ENCODE peak calls at places on chromosomes 11 and 22, in ten cellular contexts. One of them, this sample, is unnamed.

GRCh38 chr11:10453261-10453660 is 1.8 kb upstream of the AMPD3 start:
- DNase-seq in body of pancreas: no peak
- DNase-seq in lower leg skin: no peak
- DNase-seq in ovary: no peak
- DNase-seq in BJ: no peak
- DNase-seq in type B pancreatic cell: no peak
- DNase-seq in choroid plexus epithelial cell: no peak
- DNase-seq in spleen: no peak
- DNase-seq in progenitor cell of endocrine pancreas: no peak
- DNase-seq in transverse colon: no peak
- DNase-seq in this sample: no peak

GRCh38 chr11:85316967-85317366 is 310.2 kb downstream of the DLG2 start:
- DNase-seq in type B pancreatic cell: no peak
- DNase-seq in body of pancreas: peak
- DNase-seq in choroid plexus epithelial cell: no peak
- DNase-seq in BJ: no peak
- DNase-seq in lower leg skin: no peak
- DNase-seq in spleen: no peak
- DNase-seq in progenitor cell of endocrine pancreas: no peak
- DNase-seq in ovary: no peak
- DNase-seq in transverse colon: no peak
- DNase-seq in this sample: no peak

GRCh38 chr22:39543095-39543494 is 10.5 kb upstream of the RPS19BP1 start:
- DNase-seq in body of pancreas: no peak
- DNase-seq in lower leg skin: no peak
- DNase-seq in ovary: no peak
- DNase-seq in BJ: no peak
- DNase-seq in transverse colon: no peak
- DNase-seq in spleen: no peak
- DNase-seq in type B pancreatic cell: no peak
- DNase-seq in choroid plexus epithelial cell: peak
- DNase-seq in progenitor cell of endocrine pancreas: no peak
- DNase-seq in this sample: no peak

GRCh38 chr22:42848941-42849340 is 8.1 kb downstream of the ARFGAP3 start:
- DNase-seq in choroid plexus epithelial cell: no peak
- DNase-seq in type B pancreatic cell: no peak
- DNase-seq in ovary: no peak
- DNase-seq in spleen: no peak
- DNase-seq in transverse colon: no peak
- DNase-seq in progenitor cell of endocrine pancreas: no peak
- DNase-seq in body of pancreas: peak
- DNase-seq in BJ: no peak
- DNase-seq in lower leg skin: no peak
- DNase-seq in this sample: no peak

GRCh38 chr22:39522567-39523300 is 2.4 kb downstream of the ATF4 start:
- DNase-seq in progenitor cell of endocrine pancreas: no peak
- DNase-seq in ovary: no peak
- DNase-seq in type B pancreatic cell: no peak
- DNase-seq in body of pancreas: peak
- DNase-seq in lower leg skin: no peak
- DNase-seq in spleen: peak
- DNase-seq in choroid plexus epithelial cell: peak
- DNase-seq in BJ: no peak
- DNase-seq in transverse colon: peak
- DNase-seq in this sample: no peak

GRCh38 chr11:109130910-109131309 is 291.1 kb upstream of the C11orf87 start:
- DNase-seq in spleen: no peak
- DNase-seq in ovary: no peak
- DNase-seq in progenitor cell of endocrine pancreas: no peak
- DNase-seq in lower leg skin: no peak
- DNase-seq in type B pancreatic cell: no peak
- DNase-seq in choroid plexus epithelial cell: no peak
- DNase-seq in transverse colon: no peak
- DNase-seq in body of pancreas: no peak
- DNase-seq in BJ: no peak
- DNase-seq in this sample: no peak

GRCh38 chr22:23054531-23055257 is 15.6 kb upstream of the GNAZ start:
- DNase-seq in BJ: no peak
- DNase-seq in lower leg skin: no peak
- DNase-seq in progenitor cell of endocrine pancreas: no peak
- DNase-seq in choroid plexus epithelial cell: no peak
- DNase-seq in body of pancreas: no peak
- DNase-seq in spleen: peak
- DNase-seq in ovary: no peak
- DNase-seq in transverse colon: no peak
- DNase-seq in type B pancreatic cell: no peak
- DNase-seq in this sample: no peak

GRCh38 chr11:61832758-61833157 is 4.7 kb downstream of the FADS2 start:
- DNase-seq in spleen: peak
- DNase-seq in progenitor cell of endocrine pancreas: no peak
- DNase-seq in BJ: no peak
- DNase-seq in ovary: no peak
- DNase-seq in lower leg skin: no peak
- DNase-seq in choroid plexus epithelial cell: no peak
- DNase-seq in body of pancreas: no peak
- DNase-seq in type B pancreatic cell: no peak
- DNase-seq in transverse colon: no peak
- DNase-seq in this sample: no peak

GRCh38 chr22:29055192-29055830 is 6.3 kb downstream of the C22orf31 start:
- DNase-seq in choroid plexus epithelial cell: no peak
- DNase-seq in type B pancreatic cell: no peak
- DNase-seq in BJ: no peak
- DNase-seq in transverse colon: no peak
- DNase-seq in lower leg skin: no peak
- DNase-seq in body of pancreas: no peak
- DNase-seq in ovary: no peak
- DNase-seq in progenitor cell of endocrine pancreas: no peak
- DNase-seq in spleen: no peak
- DNase-seq in this sample: no peak

GRCh38 chr11:40602866-40603578 is 856.4 kb downstream of the LRRC4C start:
- DNase-seq in transverse colon: no peak
- DNase-seq in progenitor cell of endocrine pancreas: no peak
- DNase-seq in choroid plexus epithelial cell: no peak
- DNase-seq in body of pancreas: no peak
- DNase-seq in lower leg skin: no peak
- DNase-seq in BJ: no peak
- DNase-seq in type B pancreatic cell: no peak
- DNase-seq in ovary: no peak
- DNase-seq in spleen: no peak
- DNase-seq in this sample: no peak

GRCh38 chr22:50611341-50612060 is 10.9 kb downstream of the MAPK8IP2 start:
- DNase-seq in spleen: peak
- DNase-seq in ovary: no peak
- DNase-seq in type B pancreatic cell: no peak
- DNase-seq in progenitor cell of endocrine pancreas: no peak
- DNase-seq in lower leg skin: no peak
- DNase-seq in BJ: no peak
- DNase-seq in body of pancreas: no peak
- DNase-seq in transverse colon: no peak
- DNase-seq in choroid plexus epithelial cell: no peak
- DNase-seq in this sample: no peak

GRCh38 chr11:65425971-65426838 is 3.6 kb downstream of the NEAT1 start:
- DNase-seq in progenitor cell of endocrine pancreas: no peak
- DNase-seq in transverse colon: peak
- DNase-seq in ovary: no peak
- DNase-seq in BJ: no peak
- DNase-seq in type B pancreatic cell: no peak
- DNase-seq in choroid plexus epithelial cell: peak
- DNase-seq in lower leg skin: no peak
- DNase-seq in spleen: no peak
- DNase-seq in body of pancreas: no peak
- DNase-seq in this sample: no peak

GRCh38 chr11:15234796-15235195 is 120.1 kb downstream of the INSC start:
- DNase-seq in choroid plexus epithelial cell: no peak
- DNase-seq in lower leg skin: no peak
- DNase-seq in BJ: no peak
- DNase-seq in ovary: no peak
- DNase-seq in spleen: no peak
- DNase-seq in transverse colon: no peak
- DNase-seq in progenitor cell of endocrine pancreas: no peak
- DNase-seq in type B pancreatic cell: no peak
- DNase-seq in body of pancreas: no peak
- DNase-seq in this sample: no peak

GRCh38 chr11:106608677-106609076 is 409.6 kb downstream of the GUCY1A2 start:
- DNase-seq in body of pancreas: no peak
- DNase-seq in choroid plexus epithelial cell: peak
- DNase-seq in spleen: no peak
- DNase-seq in lower leg skin: no peak
- DNase-seq in transverse colon: no peak
- DNase-seq in type B pancreatic cell: no peak
- DNase-seq in BJ: no peak
- DNase-seq in progenitor cell of endocrine pancreas: no peak
- DNase-seq in ovary: no peak
- DNase-seq in this sample: no peak

GRCh38 chr11:69048718-69049489 is at the start of gene TPCN2:
- DNase-seq in body of pancreas: peak
- DNase-seq in BJ: peak
- DNase-seq in ovary: peak
- DNase-seq in lower leg skin: peak
- DNase-seq in transverse colon: peak
- DNase-seq in choroid plexus epithelial cell: peak
- DNase-seq in type B pancreatic cell: peak
- DNase-seq in spleen: peak
- DNase-seq in progenitor cell of endocrine pancreas: peak
- DNase-seq in this sample: peak
- TF ChIP-seq CTCF in body of pancreas: no peak
- TF ChIP-seq CTCF in BJ: no peak
- TF ChIP-seq CTCF in ovary: no peak
- TF ChIP-seq CTCF in lower leg skin: no peak
- TF ChIP-seq CTCF in transverse colon: no peak
- TF ChIP-seq CTCF in choroid plexus epithelial cell: no peak
- TF ChIP-seq CTCF in type B pancreatic cell: peak
- TF ChIP-seq CTCF in spleen: no peak
- TF ChIP-seq CTCF in progenitor cell of endocrine pancreas: no peak
- TF ChIP-seq CTCF in this sample: peak

GRCh38 chr22:33076368-33076767 is 18.2 kb upstream of the SYN3 start:
- DNase-seq in spleen: no peak
- DNase-seq in transverse colon: no peak
- DNase-seq in lower leg skin: no peak
- DNase-seq in ovary: no peak
- DNase-seq in BJ: no peak
- DNase-seq in body of pancreas: no peak
- DNase-seq in type B pancreatic cell: no peak
- DNase-seq in choroid plexus epithelial cell: peak
- DNase-seq in progenitor cell of endocrine pancreas: no peak
- DNase-seq in this sample: no peak
- TF ChIP-seq CTCF in spleen: no peak
- TF ChIP-seq CTCF in transverse colon: no peak
- TF ChIP-seq CTCF in lower leg skin: no peak
- TF ChIP-seq CTCF in ovary: no peak
- TF ChIP-seq CTCF in BJ: no peak
- TF ChIP-seq CTCF in body of pancreas: no peak
- TF ChIP-seq CTCF in type B pancreatic cell: no peak
- TF ChIP-seq CTCF in choroid plexus epithelial cell: no peak
- TF ChIP-seq CTCF in progenitor cell of endocrine pancreas: no peak
- TF ChIP-seq CTCF in this sample: no peak

DNA sequence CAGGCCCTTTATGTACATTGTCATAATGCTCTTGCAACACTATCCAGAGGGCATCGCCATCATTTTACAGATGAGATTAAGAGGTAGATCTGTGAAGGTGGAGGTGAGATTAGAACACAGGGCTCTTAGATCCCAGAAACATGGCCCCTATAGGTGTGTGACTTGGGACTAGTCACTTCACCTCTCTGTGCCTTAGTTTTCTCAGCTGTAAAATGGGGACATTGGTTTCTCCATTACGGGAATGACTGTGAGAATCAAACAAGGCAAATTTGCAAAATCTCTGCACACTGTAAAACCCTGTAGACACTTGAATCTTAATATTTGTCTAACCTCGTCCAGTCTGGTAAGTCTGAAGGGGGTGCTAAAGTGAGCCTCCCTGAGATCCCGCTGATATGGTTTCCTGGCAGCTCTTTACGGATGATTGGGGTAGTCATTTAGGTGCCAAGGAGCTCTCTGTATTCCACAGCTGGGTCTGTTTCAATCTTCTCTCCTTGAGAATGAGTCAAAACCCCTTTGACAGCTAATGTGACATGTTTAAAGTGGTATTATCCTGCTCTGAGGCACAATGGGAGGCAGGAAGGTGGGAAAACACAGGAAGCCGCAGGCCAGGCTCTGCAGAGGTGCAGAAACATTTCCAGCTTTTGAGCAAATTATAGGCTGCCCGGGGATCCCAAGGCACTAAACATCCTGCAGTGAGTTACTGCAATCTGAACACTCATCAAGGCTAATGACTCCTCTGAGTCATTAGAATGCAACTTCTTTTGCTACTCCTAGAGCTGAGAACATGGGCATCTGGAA is 140.8 kb downstream of the CCDC81 start:
- DNase-seq in BJ: peak
- DNase-seq in type B pancreatic cell: no peak
- DNase-seq in spleen: no peak
- DNase-seq in body of pancreas: peak
- DNase-seq in lower leg skin: no peak
- DNase-seq in transverse colon: no peak
- DNase-seq in choroid plexus epithelial cell: peak
- DNase-seq in ovary: no peak
- DNase-seq in progenitor cell of endocrine pancreas: no peak
- DNase-seq in this sample: no peak
- TF ChIP-seq CTCF in BJ: no peak
- TF ChIP-seq CTCF in type B pancreatic cell: no peak
- TF ChIP-seq CTCF in spleen: no peak
- TF ChIP-seq CTCF in body of pancreas: no peak
- TF ChIP-seq CTCF in lower leg skin: no peak
- TF ChIP-seq CTCF in transverse colon: no peak
- TF ChIP-seq CTCF in choroid plexus epithelial cell: peak
- TF ChIP-seq CTCF in ovary: no peak
- TF ChIP-seq CTCF in progenitor cell of endocrine pancreas: no peak
- TF ChIP-seq CTCF in this sample: no peak

GRCh38 chr11:114232400-114233070 is 63.7 kb upstream of the NNMT start:
- DNase-seq in spleen: no peak
- DNase-seq in body of pancreas: no peak
- DNase-seq in BJ: no peak
- DNase-seq in transverse colon: peak
- DNase-seq in ovary: no peak
- DNase-seq in lower leg skin: no peak
- DNase-seq in progenitor cell of endocrine pancreas: no peak
- DNase-seq in choroid plexus epithelial cell: no peak
- DNase-seq in type B pancreatic cell: no peak
- DNase-seq in this sample: no peak

GRCh38 chr11:114236829-114237228 is 59.4 kb upstream of the NNMT start:
- DNase-seq in spleen: no peak
- DNase-seq in transverse colon: no peak
- DNase-seq in BJ: no peak
- DNase-seq in choroid plexus epithelial cell: peak
- DNase-seq in progenitor cell of endocrine pancreas: no peak
- DNase-seq in body of pancreas: no peak
- DNase-seq in ovary: no peak
- DNase-seq in type B pancreatic cell: no peak
- DNase-seq in lower leg skin: no peak
- DNase-seq in this sample: no peak

GRCh38 chr11:114230031-114230430 is 66.2 kb upstream of the NNMT start:
- DNase-seq in progenitor cell of endocrine pancreas: no peak
- DNase-seq in spleen: no peak
- DNase-seq in type B pancreatic cell: no peak
- DNase-seq in transverse colon: no peak
- DNase-seq in body of pancreas: no peak
- DNase-seq in BJ: no peak
- DNase-seq in choroid plexus epithelial cell: no peak
- DNase-seq in lower leg skin: no peak
- DNase-seq in ovary: no peak
- DNase-seq in this sample: no peak

GRCh38 chr11:114237321-114238280 is 58.6 kb upstream of the NNMT start:
- DNase-seq in spleen: peak
- DNase-seq in type B pancreatic cell: no peak
- DNase-seq in body of pancreas: no peak
- DNase-seq in BJ: no peak
- DNase-seq in lower leg skin: no peak
- DNase-seq in choroid plexus epithelial cell: peak
- DNase-seq in ovary: no peak
- DNase-seq in progenitor cell of endocrine pancreas: no peak
- DNase-seq in transverse colon: no peak
- DNase-seq in this sample: no peak

GRCh38 chr11:114233755-114234154 is 62.4 kb upstream of the NNMT start:
- DNase-seq in transverse colon: no peak
- DNase-seq in BJ: no peak
- DNase-seq in body of pancreas: no peak
- DNase-seq in type B pancreatic cell: no peak
- DNase-seq in lower leg skin: no peak
- DNase-seq in progenitor cell of endocrine pancreas: no peak
- DNase-seq in choroid plexus epithelial cell: peak
- DNase-seq in ovary: no peak
- DNase-seq in spleen: no peak
- DNase-seq in this sample: no peak
- TF ChIP-seq CTCF in transverse colon: no peak
- TF ChIP-seq CTCF in BJ: no peak
- TF ChIP-seq CTCF in body of pancreas: no peak
- TF ChIP-seq CTCF in type B pancreatic cell: no peak
- TF ChIP-seq CTCF in lower leg skin: no peak
- TF ChIP-seq CTCF in progenitor cell of endocrine pancreas: no peak
- TF ChIP-seq CTCF in choroid plexus epithelial cell: no peak
- TF ChIP-seq CTCF in ovary: no peak
- TF ChIP-seq CTCF in spleen: no peak
- TF ChIP-seq CTCF in this sample: no peak

This sample was measured in mesothelial cell of epicardium.